ENCODE peak calls at places on chromosome X, in five cellular contexts. One of them, this sample, is unnamed.

GRCh38 chrX:112826020-112826419 is 14.6 kb downstream of the AMOT start:
- DNase-seq in dorsolateral prefrontal cortex: no peak
- DNase-seq in Peyer's patch: no peak
- DNase-seq in CD4-positive, alpha-beta T cell: no peak
- DNase-seq in upper lobe of right lung: no peak
- DNase-seq in this sample: no peak

GRCh38 chrX:1380672-1381233 is 11.2 kb downstream of the SLC25A6 start:
- DNase-seq in CD4-positive, alpha-beta T cell: no peak
- DNase-seq in upper lobe of right lung: peak
- DNase-seq in dorsolateral prefrontal cortex: no peak
- DNase-seq in Peyer's patch: no peak
- DNase-seq in this sample: peak

GRCh38 chrX:153870791-153871360 is 15.1 kb downstream of the L1CAM start:
- DNase-seq in CD4-positive, alpha-beta T cell: no peak
- DNase-seq in upper lobe of right lung: no peak
- DNase-seq in Peyer's patch: no peak
- DNase-seq in dorsolateral prefrontal cortex: no peak
- DNase-seq in this sample: no peak

GRCh38 chrX:85544609-85545008 is 165.1 kb upstream of the POF1B start:
- DNase-seq in dorsolateral prefrontal cortex: no peak
- DNase-seq in CD4-positive, alpha-beta T cell: no peak
- DNase-seq in upper lobe of right lung: no peak
- DNase-seq in Peyer's patch: no peak
- DNase-seq in this sample: no peak

GRCh38 chrX:153338836-153339235 is 4.9 kb downstream of the ZNF275 start:
- DNase-seq in upper lobe of right lung: no peak
- DNase-seq in Peyer's patch: no peak
- DNase-seq in dorsolateral prefrontal cortex: no peak
- DNase-seq in CD4-positive, alpha-beta T cell: no peak
- DNase-seq in this sample: no peak

GRCh38 chrX:139113682-139114081 is 402.2 kb upstream of the FGF13 start:
- DNase-seq in CD4-positive, alpha-beta T cell: no peak
- DNase-seq in dorsolateral prefrontal cortex: no peak
- DNase-seq in Peyer's patch: no peak
- DNase-seq in upper lobe of right lung: no peak
- DNase-seq in this sample: no peak

GRCh38 chrX:119015407-119016242 is 41.2 kb downstream of the LONRF3 start:
- DNase-seq in dorsolateral prefrontal cortex: no peak
- DNase-seq in CD4-positive, alpha-beta T cell: no peak
- DNase-seq in upper lobe of right lung: peak
- DNase-seq in Peyer's patch: no peak
- DNase-seq in this sample: peak

GRCh38 chrX:75522565-75523411 is at the start of gene ZDHHC15:
- DNase-seq in CD4-positive, alpha-beta T cell: peak
- DNase-seq in upper lobe of right lung: peak
- DNase-seq in Peyer's patch: no peak
- DNase-seq in dorsolateral prefrontal cortex: peak
- DNase-seq in this sample: peak

GRCh38 chrX:134660627-134661026 is 2.4 kb upstream of the PLAC1 start:
- DNase-seq in Peyer's patch: no peak
- DNase-seq in CD4-positive, alpha-beta T cell: no peak
- DNase-seq in dorsolateral prefrontal cortex: no peak
- DNase-seq in upper lobe of right lung: no peak
- DNase-seq in this sample: no peak

GRCh38 chrX:13253223-13253622 is 66.6 kb downstream of the ATXN3L start:
- DNase-seq in upper lobe of right lung: no peak
- DNase-seq in CD4-positive, alpha-beta T cell: no peak
- DNase-seq in Peyer's patch: no peak
- DNase-seq in dorsolateral prefrontal cortex: no peak
- DNase-seq in this sample: no peak

GRCh38 chrX:153672531-153673397 is 849 bp downstream of the PNCK start:
- DNase-seq in upper lobe of right lung: no peak
- DNase-seq in CD4-positive, alpha-beta T cell: no peak
- DNase-seq in Peyer's patch: no peak
- DNase-seq in dorsolateral prefrontal cortex: peak
- DNase-seq in this sample: no peak

GRCh38 chrX:108186811-108187210 is 95.2 kb downstream of the ATG4A start:
- DNase-seq in upper lobe of right lung: no peak
- DNase-seq in CD4-positive, alpha-beta T cell: no peak
- DNase-seq in Peyer's patch: no peak
- DNase-seq in dorsolateral prefrontal cortex: no peak
- DNase-seq in this sample: no peak

GRCh38 chrX:5402461-5402860 is 826.2 kb downstream of the NLGN4X start:
- DNase-seq in Peyer's patch: no peak
- DNase-seq in upper lobe of right lung: no peak
- DNase-seq in dorsolateral prefrontal cortex: no peak
- DNase-seq in CD4-positive, alpha-beta T cell: no peak
- DNase-seq in this sample: no peak

GRCh38 chrX:124796989-124797388 is 450.6 kb downstream of the SH2D1A start:
- DNase-seq in CD4-positive, alpha-beta T cell: no peak
- DNase-seq in Peyer's patch: no peak
- DNase-seq in upper lobe of right lung: no peak
- DNase-seq in dorsolateral prefrontal cortex: no peak
- DNase-seq in this sample: no peak

GRCh38 chrX:114964374-114964773 is 53.0 kb downstream of the IL13RA2 start:
- DNase-seq in CD4-positive, alpha-beta T cell: no peak
- DNase-seq in upper lobe of right lung: no peak
- DNase-seq in dorsolateral prefrontal cortex: no peak
- DNase-seq in Peyer's patch: no peak
- DNase-seq in this sample: no peak

GRCh38 chrX:16869393-16870094 is 618 bp downstream of the RBBP7 start:
- DNase-seq in Peyer's patch: no peak
- DNase-seq in dorsolateral prefrontal cortex: no peak
- DNase-seq in upper lobe of right lung: peak
- DNase-seq in CD4-positive, alpha-beta T cell: peak
- DNase-seq in this sample: peak

GRCh38 chrX:107823456-107823855 is 2.2 kb upstream of the MID2 start:
- DNase-seq in upper lobe of right lung: no peak
- DNase-seq in dorsolateral prefrontal cortex: no peak
- DNase-seq in Peyer's patch: no peak
- DNase-seq in CD4-positive, alpha-beta T cell: no peak
- DNase-seq in this sample: no peak

GRCh38 chrX:134688181-134688580 is 29.9 kb upstream of the PLAC1 start:
- DNase-seq in dorsolateral prefrontal cortex: no peak
- DNase-seq in upper lobe of right lung: no peak
- DNase-seq in Peyer's patch: no peak
- DNase-seq in CD4-positive, alpha-beta T cell: no peak
- DNase-seq in this sample: no peak

GRCh38 chrX:28058906-28059305 is 77.7 kb upstream of the DCAF8L1 start:
- DNase-seq in Peyer's patch: no peak
- DNase-seq in upper lobe of right lung: no peak
- DNase-seq in CD4-positive, alpha-beta T cell: no peak
- DNase-seq in dorsolateral prefrontal cortex: no peak
- DNase-seq in this sample: no peak

GRCh38 chrX:133749951-133750350 is 235.4 kb downstream of the GPC3 start:
- DNase-seq in dorsolateral prefrontal cortex: no peak
- DNase-seq in upper lobe of right lung: no peak
- DNase-seq in Peyer's patch: no peak
- DNase-seq in CD4-positive, alpha-beta T cell: no peak
- DNase-seq in this sample: no peak

GRCh38 chrX:109635151-109635550 is 10.2 kb upstream of the KCNE5 start:
- DNase-seq in Peyer's patch: no peak
- DNase-seq in upper lobe of right lung: no peak
- DNase-seq in dorsolateral prefrontal cortex: no peak
- DNase-seq in CD4-positive, alpha-beta T cell: no peak
- DNase-seq in this sample: peak

GRCh38 chrX:148552775-148553174 is 52.4 kb downstream of the AFF2 start:
- DNase-seq in dorsolateral prefrontal cortex: no peak
- DNase-seq in Peyer's patch: no peak
- DNase-seq in CD4-positive, alpha-beta T cell: no peak
- DNase-seq in upper lobe of right lung: no peak
- DNase-seq in this sample: no peak

GRCh38 chrX:48003367-48003757 is 427 bp downstream of the ZNF182 start:
- DNase-seq in Peyer's patch: no peak
- DNase-seq in dorsolateral prefrontal cortex: no peak
- DNase-seq in CD4-positive, alpha-beta T cell: no peak
- DNase-seq in upper lobe of right lung: peak
- DNase-seq in this sample: peak

GRCh38 chrX:32572644-32573043 is 638.7 kb downstream of the DMD start:
- DNase-seq in CD4-positive, alpha-beta T cell: no peak
- DNase-seq in dorsolateral prefrontal cortex: no peak
- DNase-seq in upper lobe of right lung: no peak
- DNase-seq in Peyer's patch: no peak
- DNase-seq in this sample: no peak

GRCh38 chrX:119941336-119941735 is 2.2 kb downstream of the NKAP start:
- DNase-seq in dorsolateral prefrontal cortex: no peak
- DNase-seq in CD4-positive, alpha-beta T cell: no peak
- DNase-seq in upper lobe of right lung: no peak
- DNase-seq in Peyer's patch: no peak
- DNase-seq in this sample: no peak

GRCh38 chrX:81280148-81280547 is 78.2 kb downstream of the SH3BGRL start:
- DNase-seq in CD4-positive, alpha-beta T cell: no peak
- DNase-seq in Peyer's patch: no peak
- DNase-seq in dorsolateral prefrontal cortex: no peak
- DNase-seq in upper lobe of right lung: no peak
- DNase-seq in this sample: no peak

GRCh38 chrX:70166601-70167590 is 10.4 kb upstream of the DGAT2L6 start:
- DNase-seq in CD4-positive, alpha-beta T cell: no peak
- DNase-seq in dorsolateral prefrontal cortex: no peak
- DNase-seq in Peyer's patch: no peak
- DNase-seq in upper lobe of right lung: no peak
- DNase-seq in this sample: no peak

GRCh38 chrX:13690836-13691235 is 1.9 kb downstream of the RAB9A start:
- DNase-seq in Peyer's patch: no peak
- DNase-seq in dorsolateral prefrontal cortex: no peak
- DNase-seq in CD4-positive, alpha-beta T cell: no peak
- DNase-seq in upper lobe of right lung: no peak
- DNase-seq in this sample: no peak

GRCh38 chrX:106707771-106708454 is 18.6 kb upstream of the RNF128 start:
- DNase-seq in upper lobe of right lung: no peak
- DNase-seq in CD4-positive, alpha-beta T cell: no peak
- DNase-seq in Peyer's patch: no peak
- DNase-seq in dorsolateral prefrontal cortex: no peak
- DNase-seq in this sample: no peak

GRCh38 chrX:129980540-129981206 is 1.8 kb upstream of the BCORL1 start:
- DNase-seq in Peyer's patch: peak
- DNase-seq in CD4-positive, alpha-beta T cell: no peak
- DNase-seq in upper lobe of right lung: peak
- DNase-seq in dorsolateral prefrontal cortex: no peak
- DNase-seq in this sample: peak
- H3K27ac ChIP-seq in Peyer's patch: peak
- H3K27ac ChIP-seq in CD4-positive, alpha-beta T cell: no peak
- H3K27ac ChIP-seq in upper lobe of right lung: no peak
- H3K27ac ChIP-seq in dorsolateral prefrontal cortex: peak
- H3K27ac ChIP-seq in this sample: peak

GRCh38 chrX:39439910-39440733 is 638.9 kb downstream of the MID1IP1 start:
- DNase-seq in CD4-positive, alpha-beta T cell: no peak
- DNase-seq in dorsolateral prefrontal cortex: no peak
- DNase-seq in Peyer's patch: no peak
- DNase-seq in upper lobe of right lung: no peak
- DNase-seq in this sample: no peak

GRCh38 chrX:39437670-39438441 is 636.6 kb downstream of the MID1IP1 start:
- DNase-seq in Peyer's patch: no peak
- DNase-seq in upper lobe of right lung: no peak
- DNase-seq in CD4-positive, alpha-beta T cell: no peak
- DNase-seq in dorsolateral prefrontal cortex: no peak
- DNase-seq in this sample: no peak

GRCh38 chrX:39440734-39441305 is 639.6 kb downstream of the MID1IP1 start:
- DNase-seq in Peyer's patch: no peak
- DNase-seq in dorsolateral prefrontal cortex: no peak
- DNase-seq in CD4-positive, alpha-beta T cell: no peak
- DNase-seq in upper lobe of right lung: no peak
- DNase-seq in this sample: no peak

GRCh38 chrX:39442332-39442731 is 641.1 kb downstream of the MID1IP1 start:
- DNase-seq in Peyer's patch: no peak
- DNase-seq in dorsolateral prefrontal cortex: no peak
- DNase-seq in CD4-positive, alpha-beta T cell: no peak
- DNase-seq in upper lobe of right lung: no peak
- DNase-seq in this sample: no peak

DNA sequence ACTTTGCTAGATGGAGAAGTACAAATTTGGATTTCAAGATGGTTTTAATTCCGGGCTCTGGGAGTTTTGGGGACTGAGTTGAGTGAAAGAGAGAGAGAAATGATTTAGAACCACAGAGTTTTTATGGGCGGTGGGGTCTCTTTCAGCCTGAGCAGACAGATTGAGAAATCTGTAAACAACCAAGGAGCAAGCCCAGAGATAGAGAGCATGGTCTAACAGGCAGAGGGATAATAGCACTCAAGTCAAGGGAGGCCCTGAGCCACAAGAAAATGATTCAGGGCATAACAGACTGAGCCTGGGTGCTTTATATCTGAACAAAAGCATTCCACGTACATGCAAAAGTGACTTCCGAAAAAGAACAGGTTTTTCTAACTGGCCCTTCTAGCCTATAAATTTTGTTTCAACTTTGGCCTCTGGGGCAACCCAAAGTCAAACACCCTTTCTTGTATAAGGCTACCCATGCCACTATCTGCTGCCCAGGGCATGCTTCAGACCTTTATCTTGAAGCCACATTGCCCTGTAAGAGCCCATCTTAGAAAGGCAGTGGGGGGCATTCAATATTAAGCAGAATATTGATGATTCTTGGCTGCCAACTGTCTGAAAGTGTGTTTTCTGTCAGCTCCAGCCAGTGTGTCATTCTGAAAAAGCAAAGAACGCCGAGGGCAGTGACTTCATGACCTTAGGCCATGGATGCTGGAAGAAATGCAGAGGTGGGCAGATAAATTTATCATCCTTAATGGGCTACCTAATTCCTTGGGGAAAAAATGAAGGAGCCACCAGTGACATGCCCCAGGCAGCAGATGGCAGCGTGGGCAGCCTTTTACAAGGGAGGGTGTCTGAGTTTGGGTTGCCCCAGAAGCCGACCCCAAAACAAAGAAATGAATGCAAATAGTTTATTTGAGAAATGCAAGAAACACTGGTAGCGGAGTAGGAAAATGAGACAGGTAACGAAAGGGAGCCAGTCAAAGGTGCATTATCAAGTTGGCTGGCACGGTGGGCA is 637.6 kb downstream of the MID1IP1 start:
- DNase-seq in upper lobe of right lung: no peak
- DNase-seq in CD4-positive, alpha-beta T cell: no peak
- DNase-seq in Peyer's patch: no peak
- DNase-seq in dorsolateral prefrontal cortex: no peak
- DNase-seq in this sample: no peak
- TF ChIP-seq CTCF in upper lobe of right lung: peak
- TF ChIP-seq CTCF in CD4-positive, alpha-beta T cell: no peak
- TF ChIP-seq CTCF in Peyer's patch: no peak
- TF ChIP-seq CTCF in dorsolateral prefrontal cortex: no peak
- TF ChIP-seq CTCF in this sample: no peak

GRCh38 chrX:2502120-2502667 is 1.4 kb upstream of the DHRSX start:
- DNase-seq in dorsolateral prefrontal cortex: no peak
- DNase-seq in Peyer's patch: no peak
- DNase-seq in upper lobe of right lung: no peak
- DNase-seq in CD4-positive, alpha-beta T cell: no peak
- DNase-seq in this sample: no peak
- H3K27ac ChIP-seq in dorsolateral prefrontal cortex: no peak
- H3K27ac ChIP-seq in Peyer's patch: no peak
- H3K27ac ChIP-seq in upper lobe of right lung: no peak
- H3K27ac ChIP-seq in CD4-positive, alpha-beta T cell: no peak
- H3K27ac ChIP-seq in this sample: no peak

DNA sequence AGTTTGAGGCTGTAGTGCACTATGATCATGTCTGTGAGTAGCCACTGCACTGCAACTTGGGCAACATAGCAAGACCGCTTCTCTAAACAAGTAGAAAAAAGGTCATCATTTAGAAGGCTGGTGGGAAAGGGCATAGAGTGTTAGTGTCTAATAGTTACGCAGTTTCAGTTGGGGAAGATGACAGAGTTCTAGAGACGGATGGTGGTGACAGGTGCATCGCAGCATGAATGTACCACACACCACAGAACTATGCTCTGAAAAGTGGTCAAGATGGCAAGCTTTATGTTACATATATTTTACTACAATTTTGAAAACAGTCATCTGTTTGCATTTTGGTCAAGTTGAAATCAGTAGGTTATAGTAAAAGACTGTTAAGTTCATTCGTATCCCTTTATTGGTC is 23.7 kb upstream of the CLDN34 start:
- DNase-seq in upper lobe of right lung: no peak
- DNase-seq in Peyer's patch: no peak
- DNase-seq in dorsolateral prefrontal cortex: no peak
- DNase-seq in CD4-positive, alpha-beta T cell: no peak
- DNase-seq in this sample: no peak
- TF ChIP-seq CTCF in upper lobe of right lung: no peak
- TF ChIP-seq CTCF in Peyer's patch: no peak
- TF ChIP-seq CTCF in dorsolateral prefrontal cortex: no peak
- TF ChIP-seq CTCF in CD4-positive, alpha-beta T cell: no peak
- TF ChIP-seq CTCF in this sample: no peak

This sample was measured in pancreas.